ENCODE peak calls at places on chromosome 21, in five cellular contexts. T is Calu3, Q is NCI-H1092 treated with DMSO at 0.1 percent for 48 hours, P is RPMI8226, I is T-helper 9 cell. M is an unnamed sample.

GRCh38 chr21:41615613-41616012 is 107.7 kb upstream of the TMPRSS2 start:
- DNase-seq in T (no peak), Q (no peak), P (no peak), I (no peak), M (no peak)

GRCh38 chr21:16870116-16870515 is 642.7 kb upstream of the CXADR start:
- DNase-seq in T (no peak), Q (no peak), P (no peak), I (no peak), M (no peak)

GRCh38 chr21:45992311-45993209 is 11.0 kb downstream of the COL6A1 start:
- DNase-seq in T (no peak), Q (no peak), P (no peak), I (no peak), M (no peak)

GRCh38 chr21:17506936-17507335 is 5.9 kb upstream of the CXADR start:
- DNase-seq in T (no peak), Q (no peak), P (no peak), I (no peak), M (no peak)

GRCh38 chr21:14589855-14590563 is 43.9 kb upstream of the SAMSN1 start:
- DNase-seq in T (no peak), Q (no peak), P (peak; percentile 48), I (no peak), M (no peak)

GRCh38 chr21:35026617-35027557 is 22.2 kb downstream of the RUNX1 start:
- DNase-seq in T (no peak), Q (no peak), P (peak; percentile 94), I (peak; percentile 76), M (peak; percentile 91)

GRCh38 chr21:26461500-26461899 is 111.6 kb downstream of the CYYR1 start:
- DNase-seq in T (no peak), Q (no peak), P (no peak), I (no peak), M (no peak)

GRCh38 chr21:35503646-35504045 is 454.5 kb upstream of the RUNX1 start:
- DNase-seq in T (no peak), Q (no peak), P (peak; percentile 19), I (no peak), M (peak; percentile 11)

GRCh38 chr21:32096411-32096810 is 182.4 kb downstream of the MIS18A start:
- DNase-seq in T (peak; percentile 30), Q (peak; percentile 28), P (peak; percentile 18), I (no peak), M (no peak)